ENCODE peak calls at places on chromosome 7, in four cellular contexts. One of them, this sample, is unnamed.
A peak's percentile ranks its signal among the peaks of the same experiment; 100 is the strongest.

GRCh38 chr7:5629941-5630340 is 151.5 kb downstream of the RNF216 start:
- DNase-seq in K562: no peak
- DNase-seq in HepG2: no peak
- DNase-seq in GM12878: no peak
- DNase-seq in this sample: no peak

GRCh38 chr7:57370066-57370738 is 79.8 kb upstream of the ZNF716 start:
- DNase-seq in K562: no peak
- DNase-seq in HepG2: no peak
- DNase-seq in GM12878: no peak
- DNase-seq in this sample: no peak

GRCh38 chr7:73438547-73439245 is 5.1 kb downstream of the FZD9 start:
- DNase-seq in K562: no peak
- DNase-seq in HepG2: no peak
- DNase-seq in GM12878: no peak
- DNase-seq in this sample: no peak

GRCh38 chr7:76396039-76396732 is 13.3 kb downstream of the SSC4D start:
- DNase-seq in K562: no peak
- DNase-seq in HepG2: no peak
- DNase-seq in GM12878: no peak
- DNase-seq in this sample: peak; percentile 67

GRCh38 chr7:96998333-96998732 is 7.0 kb upstream of the DLX6 start:
- DNase-seq in K562: no peak
- DNase-seq in HepG2: no peak
- DNase-seq in GM12878: no peak
- DNase-seq in this sample: no peak

GRCh38 chr7:137801003-137801402 is 45.8 kb downstream of the DGKI start:
- DNase-seq in K562: no peak
- DNase-seq in HepG2: no peak
- DNase-seq in GM12878: no peak
- DNase-seq in this sample: no peak

GRCh38 chr7:111357691-111358090 is 204.6 kb downstream of the IMMP2L start:
- DNase-seq in K562: no peak
- DNase-seq in HepG2: no peak
- DNase-seq in GM12878: no peak
- DNase-seq in this sample: no peak

GRCh38 chr7:33762903-33763295 is 142.4 kb upstream of the BMPER start:
- DNase-seq in K562: no peak
- DNase-seq in HepG2: no peak
- DNase-seq in GM12878: no peak
- DNase-seq in this sample: no peak

GRCh38 chr7:84190016-84190705 is 4.4 kb downstream of the SEMA3A start:
- DNase-seq in K562: no peak
- DNase-seq in HepG2: no peak
- DNase-seq in GM12878: no peak
- DNase-seq in this sample: no peak

GRCh38 chr7:122643248-122643647 is 55.7 kb downstream of the RNF133 start:
- DNase-seq in K562: no peak
- DNase-seq in HepG2: no peak
- DNase-seq in GM12878: no peak
- DNase-seq in this sample: no peak

GRCh38 chr7:24059775-24060174 is 224.2 kb upstream of the NPY start:
- DNase-seq in K562: no peak
- DNase-seq in HepG2: no peak
- DNase-seq in GM12878: no peak
- DNase-seq in this sample: no peak

GRCh38 chr7:128431221-128431620 is 21.4 kb upstream of the IMPDH1 start:
- DNase-seq in K562: no peak
- DNase-seq in HepG2: no peak
- DNase-seq in GM12878: no peak
- DNase-seq in this sample: no peak

GRCh38 chr7:31890198-31890597 is 180.0 kb downstream of the PDE1C start:
- DNase-seq in K562: no peak
- DNase-seq in HepG2: no peak
- DNase-seq in GM12878: peak; percentile 39
- DNase-seq in this sample: no peak

GRCh38 chr7:131040467-131040932 is 287.2 kb upstream of the MKLN1 start:
- DNase-seq in K562: peak; percentile 76
- DNase-seq in HepG2: peak; percentile 57
- DNase-seq in GM12878: no peak
- DNase-seq in this sample: peak; percentile 62

GRCh38 chr7:142153400-142153799 is 41.9 kb downstream of the MGAM2 start:
- DNase-seq in K562: no peak
- DNase-seq in HepG2: peak; percentile 21
- DNase-seq in GM12878: no peak
- DNase-seq in this sample: no peak

GRCh38 chr7:72492446-72492845 is 80.3 kb upstream of the CALN1 start:
- DNase-seq in K562: no peak
- DNase-seq in HepG2: no peak
- DNase-seq in GM12878: no peak
- DNase-seq in this sample: peak; percentile 36

GRCh38 chr7:116971869-116972268 is 18.6 kb downstream of the ST7 start:
- DNase-seq in K562: no peak
- DNase-seq in HepG2: no peak
- DNase-seq in GM12878: no peak
- DNase-seq in this sample: no peak

GRCh38 chr7:157520249-157520648 is 183.4 kb downstream of the DNAJB6 start:
- DNase-seq in K562: no peak
- DNase-seq in HepG2: no peak
- DNase-seq in GM12878: peak; percentile 23
- DNase-seq in this sample: peak; percentile 38

GRCh38 chr7:149558149-149558861 is 60.7 kb upstream of the ZNF746 start:
- DNase-seq in K562: no peak
- DNase-seq in HepG2: no peak
- DNase-seq in GM12878: no peak
- DNase-seq in this sample: no peak

GRCh38 chr7:34165466-34165865 is 260.1 kb downstream of the BMPER start:
- DNase-seq in K562: no peak
- DNase-seq in HepG2: no peak
- DNase-seq in GM12878: no peak
- DNase-seq in this sample: no peak

GRCh38 chr7:28383949-28384348 is 28.4 kb upstream of the CREB5 start:
- DNase-seq in K562: no peak
- DNase-seq in HepG2: no peak
- DNase-seq in GM12878: no peak
- DNase-seq in this sample: no peak

GRCh38 chr7:2028733-2029132 is 204.0 kb downstream of the MAD1L1 start:
- DNase-seq in K562: no peak
- DNase-seq in HepG2: no peak
- DNase-seq in GM12878: no peak
- DNase-seq in this sample: no peak

GRCh38 chr7:39240864-39241263 is 263.2 kb downstream of the POU6F2 start:
- DNase-seq in K562: no peak
- DNase-seq in HepG2: no peak
- DNase-seq in GM12878: no peak
- DNase-seq in this sample: no peak

GRCh38 chr7:24343614-24344013 is 59.6 kb downstream of the NPY start:
- DNase-seq in K562: no peak
- DNase-seq in HepG2: no peak
- DNase-seq in GM12878: no peak
- DNase-seq in this sample: no peak

GRCh38 chr7:27723086-27723485 is 16.9 kb upstream of the TAX1BP1 start:
- DNase-seq in K562: no peak
- DNase-seq in HepG2: no peak
- DNase-seq in GM12878: no peak
- DNase-seq in this sample: no peak

GRCh38 chr7:91137969-91138368 is 126.3 kb upstream of the FZD1 start:
- DNase-seq in K562: no peak
- DNase-seq in HepG2: no peak
- DNase-seq in GM12878: no peak
- DNase-seq in this sample: no peak

GRCh38 chr7:25834050-25834449 is 317.9 kb upstream of the NFE2L3 start:
- DNase-seq in K562: no peak
- DNase-seq in HepG2: no peak
- DNase-seq in GM12878: no peak
- DNase-seq in this sample: no peak

GRCh38 chr7:106273009-106273695 is 11.6 kb downstream of the NAMPT start:
- DNase-seq in K562: no peak
- DNase-seq in HepG2: no peak
- DNase-seq in GM12878: peak; percentile 50
- DNase-seq in this sample: no peak

GRCh38 chr7:131865911-131866310 is 309.5 kb upstream of the PODXL start:
- DNase-seq in K562: no peak
- DNase-seq in HepG2: no peak
- DNase-seq in GM12878: no peak
- DNase-seq in this sample: no peak

GRCh38 chr7:128462427-128462826 is 6.7 kb downstream of the HILPDA start:
- DNase-seq in K562: no peak
- DNase-seq in HepG2: no peak
- DNase-seq in GM12878: no peak
- DNase-seq in this sample: no peak

GRCh38 chr7:131170440-131171105 is 157.1 kb upstream of the MKLN1 start:
- DNase-seq in K562: no peak
- DNase-seq in HepG2: no peak
- DNase-seq in GM12878: no peak
- DNase-seq in this sample: peak; percentile 19

GRCh38 chr7:27150568-27151340 is 1.6 kb downstream of the HOXA3 start:
- DNase-seq in K562: peak; percentile 76
- DNase-seq in HepG2: peak; percentile 42
- DNase-seq in GM12878: no peak
- DNase-seq in this sample: no peak

GRCh38 chr7:54946271-54946670 is 72.5 kb upstream of the EGFR start:
- DNase-seq in K562: no peak
- DNase-seq in HepG2: no peak
- DNase-seq in GM12878: no peak
- DNase-seq in this sample: no peak

GRCh38 chr7:7932553-7932952 is 36.0 kb upstream of the GLCCI1 start:
- DNase-seq in K562: no peak
- DNase-seq in HepG2: no peak
- DNase-seq in GM12878: no peak
- DNase-seq in this sample: no peak

GRCh38 chr7:142461437-142461836 is 203.6 kb upstream of the PRSS58 start:
- DNase-seq in K562: no peak
- DNase-seq in HepG2: no peak
- DNase-seq in GM12878: no peak
- DNase-seq in this sample: no peak

GRCh38 chr7:112081778-112082177 is 124.4 kb downstream of the DOCK4 start:
- DNase-seq in K562: no peak
- DNase-seq in HepG2: no peak
- DNase-seq in GM12878: no peak
- DNase-seq in this sample: no peak

GRCh38 chr7:33805630-33806233 is 99.6 kb upstream of the BMPER start:
- DNase-seq in K562: no peak
- DNase-seq in HepG2: no peak
- DNase-seq in GM12878: no peak
- DNase-seq in this sample: no peak

DNA sequence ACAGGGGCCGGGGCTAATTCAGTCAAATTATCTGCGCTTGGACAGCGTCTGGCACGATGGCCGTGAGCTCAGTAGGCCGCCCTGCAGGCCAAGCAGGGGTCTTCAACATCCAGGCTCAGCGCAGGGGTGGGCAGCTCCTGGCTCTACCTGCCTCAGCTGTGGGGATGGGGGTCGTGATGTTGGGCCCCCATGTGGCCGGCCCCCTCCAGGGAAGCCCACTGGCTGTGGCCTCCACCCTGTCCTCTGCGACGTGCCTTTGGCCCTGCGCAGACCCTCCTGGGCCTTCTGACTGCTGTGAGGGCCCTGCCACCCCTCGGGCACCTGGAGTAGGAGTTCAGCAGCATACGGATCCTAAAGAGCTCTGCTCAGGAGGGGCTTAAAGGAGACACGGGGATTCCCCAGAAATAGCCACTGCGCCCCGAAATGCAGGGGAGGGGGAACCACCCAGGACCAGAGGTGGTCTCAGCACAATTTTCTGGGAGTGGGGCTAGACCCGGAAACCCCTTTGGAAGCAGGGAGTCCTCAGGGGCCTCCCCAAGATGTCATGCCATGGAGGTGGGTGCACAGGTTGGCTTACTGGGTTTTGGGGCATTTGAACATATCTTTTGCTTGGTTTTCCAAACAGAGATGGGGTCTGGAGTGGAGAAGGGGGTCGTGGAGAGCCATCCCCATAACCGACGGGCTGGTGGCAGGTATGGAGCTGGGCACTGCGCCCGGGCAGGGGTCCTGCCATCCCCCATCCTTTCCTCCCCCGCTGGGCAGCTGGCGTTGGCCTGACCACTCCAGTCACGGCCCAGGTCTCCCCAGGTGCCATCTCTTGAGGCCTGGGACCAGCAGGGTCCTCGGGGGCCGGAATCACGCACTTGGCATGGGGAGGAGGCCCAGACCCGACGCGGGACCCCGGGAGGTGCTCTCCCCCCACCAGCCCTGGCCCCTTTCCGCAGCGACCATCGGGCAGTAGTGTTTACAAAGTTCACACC is 4.0 kb upstream of the ADAP1 start:
- DNase-seq in K562: no peak
- DNase-seq in HepG2: no peak
- DNase-seq in GM12878: no peak
- DNase-seq in this sample: no peak
- TF ChIP-seq YY1 in K562: no peak
- TF ChIP-seq YY1 in HepG2: no peak
- TF ChIP-seq YY1 in GM12878: no peak
- TF ChIP-seq YY1 in this sample: no peak

GRCh38 chr7:45715471-45716352 is 141.5 kb downstream of the ADCY1 start:
- DNase-seq in K562: no peak
- DNase-seq in HepG2: no peak
- DNase-seq in GM12878: no peak
- DNase-seq in this sample: no peak
- TF ChIP-seq CEBPB in K562: no peak
- TF ChIP-seq CEBPB in HepG2: no peak
- TF ChIP-seq CEBPB in GM12878: no peak
- TF ChIP-seq CEBPB in this sample: no peak

GRCh38 chr7:15309891-15310290 is 251.9 kb downstream of the AGMO start:
- DNase-seq in K562: no peak
- DNase-seq in HepG2: no peak
- DNase-seq in GM12878: no peak
- DNase-seq in this sample: no peak
- TF ChIP-seq RFX5 in K562: no peak
- TF ChIP-seq RFX5 in HepG2: no peak
- TF ChIP-seq RFX5 in GM12878: no peak
- TF ChIP-seq RFX5 in this sample: no peak

GRCh38 chr7:159125104-159125943 is 19.3 kb downstream of the VIPR2 start:
- DNase-seq in K562: no peak
- DNase-seq in HepG2: no peak
- DNase-seq in GM12878: no peak
- DNase-seq in this sample: no peak
- TF ChIP-seq YY1 in K562: no peak
- TF ChIP-seq YY1 in HepG2: no peak
- TF ChIP-seq YY1 in GM12878: no peak
- TF ChIP-seq YY1 in this sample: no peak

GRCh38 chr7:103689262-103689661 is 243.3 kb upstream of the SLC26A5 start:
- DNase-seq in K562: no peak
- DNase-seq in HepG2: no peak
- DNase-seq in GM12878: no peak
- DNase-seq in this sample: no peak
- TF ChIP-seq CEBPB in K562: no peak
- TF ChIP-seq CEBPB in HepG2: no peak
- TF ChIP-seq CEBPB in GM12878: no peak
- TF ChIP-seq CEBPB in this sample: no peak

This sample was measured in H1.